ENCODE peak calls at places on chromosome 4, in six cellular contexts. Y, P, O, Q, Z and H are unnamed samples.

GRCh38 chr4:48997962-48998361 is 11.9 kb downstream of the CWH43 start:
- DNase-seq in Y (no peak), P (no peak), O (no peak), Q (no peak), Z (no peak), H (no peak)

GRCh38 chr4:37890501-37891220 is at the start of gene TBC1D1:
- DNase-seq in Y (peak), P (no peak), O (peak), Q (no peak), Z (peak), H (peak)

GRCh38 chr4:70269674-70270073 is 27.3 kb downstream of the CSN3 start:
- DNase-seq in Y (peak), P (no peak), O (no peak), Q (no peak), Z (no peak), H (no peak)

GRCh38 chr4:150136036-150136435 is 57.8 kb downstream of the DCLK2 start:
- DNase-seq in Y (no peak), P (no peak), O (no peak), Q (peak), Z (no peak), H (no peak)

GRCh38 chr4:68569466-68570121 is 6.5 kb downstream of the UGT2B17 start:
- DNase-seq in Y (no peak), P (no peak), O (no peak), Q (no peak), Z (no peak), H (no peak)

GRCh38 chr4:8398347-8398746 is 42.2 kb downstream of the ACOX3 start:
- DNase-seq in Y (no peak), P (no peak), O (no peak), Q (no peak), Z (no peak), H (no peak)

GRCh38 chr4:187128226-187128625 is 404.6 kb upstream of the FAT1 start:
- DNase-seq in Y (no peak), P (no peak), O (no peak), Q (peak), Z (no peak), H (no peak)

GRCh38 chr4:15918484-15919129 is 19.9 kb downstream of the FGFBP1 start:
- DNase-seq in Y (no peak), P (no peak), O (no peak), Q (no peak), Z (no peak), H (no peak)

GRCh38 chr4:766152-766515 is 59.8 kb downstream of the CPLX1 start:
- DNase-seq in Y (no peak), P (no peak), O (no peak), Q (peak), Z (no peak), H (no peak)

GRCh38 chr4:6225469-6225868 is 25.1 kb upstream of the JAKMIP1 start:
- DNase-seq in Y (peak), P (no peak), O (no peak), Q (peak), Z (peak), H (no peak)

GRCh38 chr4:110310795-110311194 is 112.4 kb upstream of the ELOVL6 start:
- DNase-seq in Y (no peak), P (no peak), O (no peak), Q (no peak), Z (no peak), H (no peak)

GRCh38 chr4:52369649-52370048 is 289.5 kb downstream of the USP46 start:
- DNase-seq in Y (no peak), P (no peak), O (no peak), Q (no peak), Z (no peak), H (no peak)

GRCh38 chr4:41844327-41844726 is 90.9 kb upstream of the TMEM33 start:
- DNase-seq in Y (no peak), P (no peak), O (no peak), Q (no peak), Z (no peak), H (no peak)

GRCh38 chr4:32624943-32625603 is 1904.9 kb downstream of the PCDH7 start:
- DNase-seq in Y (no peak), P (no peak), O (no peak), Q (no peak), Z (no peak), H (no peak)

GRCh38 chr4:3646280-3646679 is 114.1 kb upstream of the LRPAP1 start:
- DNase-seq in Y (no peak), P (no peak), O (no peak), Q (no peak), Z (no peak), H (no peak)

GRCh38 chr4:166735553-166735952 is 498.7 kb downstream of the SPOCK3 start:
- DNase-seq in Y (no peak), P (no peak), O (no peak), Q (no peak), Z (no peak), H (no peak)

GRCh38 chr4:123995939-123996338 is 599.3 kb downstream of the SPRY1 start:
- DNase-seq in Y (no peak), P (no peak), O (no peak), Q (peak), Z (no peak), H (no peak)

GRCh38 chr4:155608231-155608885 is 58.3 kb upstream of the GUCY1A1 start:
- DNase-seq in Y (no peak), P (no peak), O (no peak), Q (peak), Z (no peak), H (peak)

GRCh38 chr4:92234393-92235176 is 69.2 kb upstream of the GRID2 start:
- DNase-seq in Y (peak), P (no peak), O (no peak), Q (peak), Z (no peak), H (no peak)

GRCh38 chr4:134045411-134045810 is 156.2 kb downstream of the PABPC4L start:
- DNase-seq in Y (no peak), P (no peak), O (no peak), Q (no peak), Z (no peak), H (no peak)

GRCh38 chr4:114998316-114998715 is 115.1 kb downstream of the NDST4 start:
- DNase-seq in Y (no peak), P (no peak), O (no peak), Q (no peak), Z (no peak), H (no peak)

GRCh38 chr4:13103382-13104015 is 380.6 kb downstream of the RAB28 start:
- DNase-seq in Y (no peak), P (no peak), O (no peak), Q (no peak), Z (no peak), H (no peak)

GRCh38 chr4:156778093-156778492 is 193.5 kb downstream of the PDGFC start:
- DNase-seq in Y (no peak), P (no peak), O (no peak), Q (peak), Z (no peak), H (no peak)